ENCODE peak calls at places on chromosomes 7 and 10, in eight cellular contexts. One of them, this sample, is unnamed.
A peak's percentile ranks its signal among the peaks of the same experiment; 100 is the strongest.

GRCh38 chr10:19816420-19817250 is at the start of gene PLXDC2:
- DNase-seq in T47D: peak; percentile 57
- DNase-seq in HFFc6: peak; percentile 9
- DNase-seq in AG08396: peak; percentile 22
- DNase-seq in stimulated activated CD8-positive, alpha-beta memory T cell treated with anti-CD3 and anti-CD28 coated beads, Interleukin-15, amount 100 ng/mL, for 4 hours: no peak
- DNase-seq in stomach: no peak
- DNase-seq in neural progenitor cell: peak; percentile 78
- DNase-seq in ELR: peak; percentile 3
- DNase-seq in this sample: peak; percentile 47

GRCh38 chr10:14658331-14659122 is 116.2 kb downstream of the FAM107B start:
- DNase-seq in T47D: no peak
- DNase-seq in HFFc6: peak; percentile 74
- DNase-seq in AG08396: peak; percentile 41
- DNase-seq in stimulated activated CD8-positive, alpha-beta memory T cell treated with anti-CD3 and anti-CD28 coated beads, Interleukin-15, amount 100 ng/mL, for 4 hours: no peak
- DNase-seq in stomach: no peak
- DNase-seq in neural progenitor cell: no peak
- DNase-seq in ELR: peak; percentile 89
- DNase-seq in this sample: peak; percentile 88

GRCh38 chr10:29735628-29736324 is 101.0 kb upstream of the SVIL start:
- DNase-seq in T47D: peak; percentile 86
- DNase-seq in HFFc6: no peak
- DNase-seq in AG08396: peak; percentile 91
- DNase-seq in stimulated activated CD8-positive, alpha-beta memory T cell treated with anti-CD3 and anti-CD28 coated beads, Interleukin-15, amount 100 ng/mL, for 4 hours: peak; percentile 77
- DNase-seq in stomach: peak; percentile 86
- DNase-seq in neural progenitor cell: peak; percentile 86
- DNase-seq in ELR: peak; percentile 72
- DNase-seq in this sample: peak; percentile 91

GRCh38 chr7:786472-787255 is 45.6 kb upstream of the SUN1 start:
- DNase-seq in T47D: peak; percentile 83
- DNase-seq in HFFc6: peak; percentile 10
- DNase-seq in AG08396: peak; percentile 92
- DNase-seq in stimulated activated CD8-positive, alpha-beta memory T cell treated with anti-CD3 and anti-CD28 coated beads, Interleukin-15, amount 100 ng/mL, for 4 hours: peak; percentile 27
- DNase-seq in stomach: peak; percentile 80
- DNase-seq in neural progenitor cell: peak; percentile 73
- DNase-seq in ELR: peak; percentile 72
- DNase-seq in this sample: peak; percentile 34

GRCh38 chr7:95482398-95482797 is 3.3 kb upstream of the ASB4 start:
- DNase-seq in T47D: no peak
- DNase-seq in HFFc6: no peak
- DNase-seq in AG08396: no peak
- DNase-seq in stimulated activated CD8-positive, alpha-beta memory T cell treated with anti-CD3 and anti-CD28 coated beads, Interleukin-15, amount 100 ng/mL, for 4 hours: no peak
- DNase-seq in stomach: no peak
- DNase-seq in neural progenitor cell: no peak
- DNase-seq in ELR: no peak
- DNase-seq in this sample: no peak

GRCh38 chr10:24209421-24209770 is 458 bp downstream of the KIAA1217 start:
- DNase-seq in T47D: no peak
- DNase-seq in HFFc6: peak; percentile 43
- DNase-seq in AG08396: peak; percentile 24
- DNase-seq in stimulated activated CD8-positive, alpha-beta memory T cell treated with anti-CD3 and anti-CD28 coated beads, Interleukin-15, amount 100 ng/mL, for 4 hours: no peak
- DNase-seq in stomach: no peak
- DNase-seq in neural progenitor cell: peak; percentile 46
- DNase-seq in ELR: peak; percentile 82
- DNase-seq in this sample: peak; percentile 70

GRCh38 chr10:59971915-59972314 is 65.6 kb upstream of the CCDC6 start:
- DNase-seq in T47D: no peak
- DNase-seq in HFFc6: no peak
- DNase-seq in AG08396: peak; percentile 7
- DNase-seq in stimulated activated CD8-positive, alpha-beta memory T cell treated with anti-CD3 and anti-CD28 coated beads, Interleukin-15, amount 100 ng/mL, for 4 hours: no peak
- DNase-seq in stomach: peak; percentile 53
- DNase-seq in neural progenitor cell: peak; percentile 35
- DNase-seq in ELR: no peak
- DNase-seq in this sample: peak; percentile 43

GRCh38 chr7:67940400-67940799 is 943.8 kb downstream of the TYW1 start:
- DNase-seq in T47D: no peak
- DNase-seq in HFFc6: no peak
- DNase-seq in AG08396: no peak
- DNase-seq in stimulated activated CD8-positive, alpha-beta memory T cell treated with anti-CD3 and anti-CD28 coated beads, Interleukin-15, amount 100 ng/mL, for 4 hours: no peak
- DNase-seq in stomach: no peak
- DNase-seq in neural progenitor cell: no peak
- DNase-seq in ELR: no peak
- DNase-seq in this sample: no peak

GRCh38 chr10:102776779-102777417 is 33.1 kb downstream of the WBP1L start:
- DNase-seq in T47D: peak; percentile 91
- DNase-seq in HFFc6: peak; percentile 93
- DNase-seq in AG08396: peak; percentile 88
- DNase-seq in stimulated activated CD8-positive, alpha-beta memory T cell treated with anti-CD3 and anti-CD28 coated beads, Interleukin-15, amount 100 ng/mL, for 4 hours: no peak
- DNase-seq in stomach: peak; percentile 71
- DNase-seq in neural progenitor cell: peak; percentile 85
- DNase-seq in ELR: peak; percentile 91
- DNase-seq in this sample: peak; percentile 91

GRCh38 chr7:44188480-44189225 is 586 bp downstream of the GCK start:
- DNase-seq in T47D: no peak
- DNase-seq in HFFc6: no peak
- DNase-seq in AG08396: no peak
- DNase-seq in stimulated activated CD8-positive, alpha-beta memory T cell treated with anti-CD3 and anti-CD28 coated beads, Interleukin-15, amount 100 ng/mL, for 4 hours: no peak
- DNase-seq in stomach: no peak
- DNase-seq in neural progenitor cell: no peak
- DNase-seq in ELR: no peak
- DNase-seq in this sample: no peak

GRCh38 chr10:23543696-23544095 is 104.8 kb downstream of the OTUD1 start:
- DNase-seq in T47D: no peak
- DNase-seq in HFFc6: no peak
- DNase-seq in AG08396: no peak
- DNase-seq in stimulated activated CD8-positive, alpha-beta memory T cell treated with anti-CD3 and anti-CD28 coated beads, Interleukin-15, amount 100 ng/mL, for 4 hours: no peak
- DNase-seq in stomach: no peak
- DNase-seq in neural progenitor cell: no peak
- DNase-seq in ELR: no peak
- DNase-seq in this sample: no peak

This sample was measured in mammary epithelial cell.